ENCODE peak calls at places on chromosome 4, in five cellular contexts. Q is pancreas, N is transverse colon, I is adrenal gland, D is uterus. A is an unnamed sample. For H3K36me3 and H3K9me3, the result is how much of the 10 kb centered on the place peaks cover.

GRCh38 chr4:76748649-76749048 is 149.3 kb downstream of the SOWAHB start:
- DNase-seq in Q (peak), N (peak), I (peak), D (no peak), A (peak)

GRCh38 chr4:3442959-3443749 is 1.4 kb downstream of the HGFAC start:
- DNase-seq in Q (peak), D (no peak), I (peak), N (peak), A (no peak)

GRCh38 chr4:78949735-78950134 is 10.5 kb upstream of the PAQR3 start:
- DNase-seq in N (no peak), I (no peak), Q (no peak), D (no peak), A (no peak)

GRCh38 chr4:5478697-5479096 is 229.7 kb downstream of the EVC2 start:
- DNase-seq in I (no peak), D (no peak), Q (no peak), N (no peak), A (no peak)

GRCh38 chr4:82046796-82047195 is 327.0 kb downstream of the HNRNPD start:
- DNase-seq in D (no peak), N (no peak), I (no peak), Q (no peak), A (no peak)

GRCh38 chr4:105871997-105872396 is 23.3 kb upstream of the NPNT start:
- DNase-seq in D (no peak), N (no peak), Q (no peak), I (no peak), A (no peak)

GRCh38 chr4:187547281-187547680 is 448.3 kb upstream of the ZFP42 start:
- DNase-seq in Q (no peak), D (no peak), N (no peak), I (no peak), A (no peak)

GRCh38 chr4:188178276-188178675 is 39.0 kb downstream of the TRIML1 start:
- DNase-seq in N (no peak), I (no peak), D (no peak), Q (no peak), A (no peak)

GRCh38 chr4:94827481-94828110 is 69.8 kb downstream of the BMPR1B start:
- DNase-seq in Q (no peak), I (no peak), D (no peak), N (no peak), A (no peak)
- H3K4me3 ChIP-seq in Q (no peak), I (no peak), D (no peak), N (no peak), A (no peak)

DNA sequence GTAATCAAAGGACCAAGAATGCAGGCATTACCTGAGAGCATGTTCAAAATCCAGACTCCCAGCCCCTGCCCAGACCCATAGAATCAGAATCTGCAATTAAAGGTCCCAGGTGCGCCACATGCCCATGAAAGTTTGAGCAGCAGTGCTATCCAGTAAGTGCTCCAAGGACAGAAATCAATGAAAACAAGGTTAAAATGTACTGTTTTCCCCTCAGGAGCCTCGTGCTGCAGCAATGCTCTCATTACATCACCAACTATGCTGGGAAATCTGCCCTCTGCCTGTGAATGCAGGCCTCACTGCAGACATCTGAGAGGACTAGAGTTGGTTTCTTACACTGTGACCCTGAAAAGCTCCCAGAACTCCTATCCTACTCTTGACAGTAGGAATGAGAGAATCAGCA is 21.1 kb downstream of the ANXA5 start:
- DNase-seq in D (no peak), I (peak), N (no peak), Q (no peak), A (no peak)
- H3K36me3 ChIP-seq in D (under half), I (half or more), N (under half), Q (under half), A (half or more)

GRCh38 chr4:19999775-20000414 is 251.8 kb upstream of the SLIT2 start:
- DNase-seq in N (no peak), D (no peak), I (no peak), Q (no peak), A (no peak)
- H3K9me3 ChIP-seq in N (under half), D (under half), I (under half), Q (under half), A (under half)

GRCh38 chr4:139656614-139657486 is 8.8 kb upstream of the MGST2 start:
- DNase-seq in Q (peak), I (peak), N (peak), D (peak), A (peak)
- H3K4me3 ChIP-seq in Q (no peak), I (no peak), N (no peak), D (no peak), A (no peak)

GRCh38 chr4:56861365-56861764 is 39.9 kb upstream of the SPINK2 start:
- DNase-seq in Q (no peak), I (no peak), D (no peak), N (no peak), A (no peak)
- H3K36me3 ChIP-seq in Q (under half), I (under half), D (under half), N (under half), A (under half)

DNA sequence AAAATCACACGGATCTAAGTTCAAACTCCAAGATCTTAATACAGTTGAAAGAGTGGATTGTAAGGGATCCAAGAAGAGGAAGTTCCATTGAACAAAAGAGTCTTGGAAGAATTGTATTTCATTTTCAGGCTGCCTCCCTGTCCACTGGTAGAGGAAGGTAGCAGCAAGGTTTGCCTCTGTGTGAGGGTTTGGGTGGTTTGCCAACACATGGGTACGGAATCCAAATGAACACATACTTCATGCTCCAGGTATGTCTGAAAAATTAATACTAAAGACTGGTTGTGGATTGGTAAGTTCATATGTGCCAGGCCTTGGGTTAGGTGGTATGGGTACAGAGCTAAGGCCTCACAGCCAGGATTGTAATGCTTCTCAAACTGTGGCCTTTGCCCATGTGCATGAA is 523.6 kb upstream of the BOD1L1 start:
- DNase-seq in I (no peak), Q (no peak), D (no peak), N (no peak), A (no peak)
- H3K9me3 ChIP-seq in I (under half), Q (under half), D (under half), N (under half), A (under half)

A was measured in SJSA1.